ENCODE peak calls at places on chromosomes 13 and 19, in five cellular contexts. One of them, this sample, is unnamed.

GRCh38 chr13:66859934-66860867 is 369.9 kb downstream of the PCDH9 start:
- DNase-seq in RPMI8226: no peak
- DNase-seq in stimulated activated CD4-positive, alpha-beta T cell treated with anti-CD3 and anti-CD28 coated beads, Interleukin-1b, Interleukin-23, amount 100 ng/mL, for 24 hours: no peak
- DNase-seq in effector memory CD4-positive, alpha-beta T cell: no peak
- DNase-seq in NCI-H774: no peak
- DNase-seq in this sample: no peak

GRCh38 chr13:80363890-80364503 is 23.1 kb upstream of the SPRY2 start:
- DNase-seq in RPMI8226: no peak
- DNase-seq in stimulated activated CD4-positive, alpha-beta T cell treated with anti-CD3 and anti-CD28 coated beads, Interleukin-1b, Interleukin-23, amount 100 ng/mL, for 24 hours: no peak
- DNase-seq in effector memory CD4-positive, alpha-beta T cell: no peak
- DNase-seq in NCI-H774: no peak
- DNase-seq in this sample: peak

GRCh38 chr13:46844431-46844830 is 47.5 kb upstream of the ESD start:
- DNase-seq in RPMI8226: no peak
- DNase-seq in stimulated activated CD4-positive, alpha-beta T cell treated with anti-CD3 and anti-CD28 coated beads, Interleukin-1b, Interleukin-23, amount 100 ng/mL, for 24 hours: no peak
- DNase-seq in NCI-H774: no peak
- DNase-seq in effector memory CD4-positive, alpha-beta T cell: no peak
- DNase-seq in this sample: no peak

GRCh38 chr13:113928701-113929627 is 44.9 kb downstream of the C13orf46 start:
- DNase-seq in RPMI8226: no peak
- DNase-seq in effector memory CD4-positive, alpha-beta T cell: no peak
- DNase-seq in NCI-H774: no peak
- DNase-seq in stimulated activated CD4-positive, alpha-beta T cell treated with anti-CD3 and anti-CD28 coated beads, Interleukin-1b, Interleukin-23, amount 100 ng/mL, for 24 hours: no peak
- DNase-seq in this sample: no peak

GRCh38 chr19:38930776-38931761 is at the start of gene MRPS12:
- DNase-seq in stimulated activated CD4-positive, alpha-beta T cell treated with anti-CD3 and anti-CD28 coated beads, Interleukin-1b, Interleukin-23, amount 100 ng/mL, for 24 hours: peak
- DNase-seq in effector memory CD4-positive, alpha-beta T cell: peak
- DNase-seq in NCI-H774: peak
- DNase-seq in RPMI8226: peak
- DNase-seq in this sample: peak

GRCh38 chr19:48659768-48660167 is 13.0 kb downstream of the NTN5 start:
- DNase-seq in NCI-H774: peak
- DNase-seq in RPMI8226: no peak
- DNase-seq in stimulated activated CD4-positive, alpha-beta T cell treated with anti-CD3 and anti-CD28 coated beads, Interleukin-1b, Interleukin-23, amount 100 ng/mL, for 24 hours: no peak
- DNase-seq in effector memory CD4-positive, alpha-beta T cell: no peak
- DNase-seq in this sample: no peak

GRCh38 chr19:38250821-38251563 is 5.2 kb downstream of the PPP1R14A start:
- DNase-seq in NCI-H774: no peak
- DNase-seq in effector memory CD4-positive, alpha-beta T cell: no peak
- DNase-seq in stimulated activated CD4-positive, alpha-beta T cell treated with anti-CD3 and anti-CD28 coated beads, Interleukin-1b, Interleukin-23, amount 100 ng/mL, for 24 hours: no peak
- DNase-seq in RPMI8226: no peak
- DNase-seq in this sample: no peak

GRCh38 chr19:45913874-45914830 is at the start of gene NANOS2:
- DNase-seq in RPMI8226: peak
- DNase-seq in NCI-H774: no peak
- DNase-seq in effector memory CD4-positive, alpha-beta T cell: no peak
- DNase-seq in stimulated activated CD4-positive, alpha-beta T cell treated with anti-CD3 and anti-CD28 coated beads, Interleukin-1b, Interleukin-23, amount 100 ng/mL, for 24 hours: no peak
- DNase-seq in this sample: no peak

GRCh38 chr13:111964411-111965035 is 102.4 kb upstream of the SOX1 start:
- DNase-seq in NCI-H774: no peak
- DNase-seq in effector memory CD4-positive, alpha-beta T cell: no peak
- DNase-seq in stimulated activated CD4-positive, alpha-beta T cell treated with anti-CD3 and anti-CD28 coated beads, Interleukin-1b, Interleukin-23, amount 100 ng/mL, for 24 hours: no peak
- DNase-seq in RPMI8226: no peak
- DNase-seq in this sample: no peak

GRCh38 chr19:10353793-10354391 is 14.5 kb upstream of the ICAM3 start:
- DNase-seq in RPMI8226: no peak
- DNase-seq in stimulated activated CD4-positive, alpha-beta T cell treated with anti-CD3 and anti-CD28 coated beads, Interleukin-1b, Interleukin-23, amount 100 ng/mL, for 24 hours: no peak
- DNase-seq in NCI-H774: no peak
- DNase-seq in effector memory CD4-positive, alpha-beta T cell: no peak
- DNase-seq in this sample: peak

GRCh38 chr19:19213822-19214558 is 2.2 kb downstream of the NCAN start:
- DNase-seq in effector memory CD4-positive, alpha-beta T cell: no peak
- DNase-seq in NCI-H774: no peak
- DNase-seq in RPMI8226: no peak
- DNase-seq in stimulated activated CD4-positive, alpha-beta T cell treated with anti-CD3 and anti-CD28 coated beads, Interleukin-1b, Interleukin-23, amount 100 ng/mL, for 24 hours: no peak
- DNase-seq in this sample: no peak

GRCh38 chr19:16804176-16804575 is 25.0 kb upstream of the SIN3B start:
- DNase-seq in effector memory CD4-positive, alpha-beta T cell: no peak
- DNase-seq in RPMI8226: no peak
- DNase-seq in NCI-H774: no peak
- DNase-seq in stimulated activated CD4-positive, alpha-beta T cell treated with anti-CD3 and anti-CD28 coated beads, Interleukin-1b, Interleukin-23, amount 100 ng/mL, for 24 hours: no peak
- DNase-seq in this sample: no peak

GRCh38 chr13:45623516-45624090 is 8.1 kb upstream of the ERICH6B start:
- DNase-seq in stimulated activated CD4-positive, alpha-beta T cell treated with anti-CD3 and anti-CD28 coated beads, Interleukin-1b, Interleukin-23, amount 100 ng/mL, for 24 hours: no peak
- DNase-seq in RPMI8226: no peak
- DNase-seq in NCI-H774: no peak
- DNase-seq in effector memory CD4-positive, alpha-beta T cell: no peak
- DNase-seq in this sample: no peak

This sample was measured in SHP77 treated with DMSO at 0.1 percent for 48 hours.